ENCODE peak calls at places on chromosomes 2 and 18, in six cellular contexts. I is H7; Z is effector memory CD4-positive, alpha-beta T cell; E is brain microvascular endothelial cell; W is small intestine; M is tibial artery. F is an unnamed sample. For H3K27me3, the result is how much of the 10 kb centered on the place peaks cover.

GRCh38 chr2:12107849-12108420 is 361.5 kb downstream of the LPIN1 start:
- DNase-seq in E (peak), M (no peak), I (no peak), W (no peak), Z (no peak), F (no peak)

GRCh38 chr2:25639131-25639530 is 34.2 kb downstream of the DTNB start:
- DNase-seq in M (no peak), W (no peak), Z (no peak), I (no peak), E (peak), F (no peak)

GRCh38 chr2:195413422-195413821 is 243.6 kb upstream of the SLC39A10 start:
- DNase-seq in E (no peak), W (no peak), I (no peak), Z (no peak), M (no peak), F (no peak)

GRCh38 chr2:32931945-32932709 is 14.6 kb upstream of the LTBP1 start:
- DNase-seq in I (no peak), W (no peak), Z (no peak), E (no peak), M (no peak), F (no peak)

GRCh38 chr2:42775812-42776211 is 11.9 kb upstream of the OXER1 start:
- DNase-seq in E (no peak), I (no peak), Z (no peak), W (no peak), M (no peak), F (no peak)

GRCh38 chr2:126874961-126875360 is 23.7 kb upstream of the TEX51 start:
- DNase-seq in I (no peak), W (no peak), Z (no peak), E (no peak), M (peak), F (no peak)

GRCh38 chr2:234715671-234716250 is 218.9 kb upstream of the ARL4C start:
- DNase-seq in M (no peak), Z (no peak), E (no peak), W (no peak), I (no peak), F (no peak)

GRCh38 chr2:241811209-241811951 is 2.4 kb downstream of the NEU4 start:
- DNase-seq in W (no peak), M (peak), I (peak), Z (no peak), E (no peak), F (no peak)

GRCh38 chr18:44736664-44737063 is 56.0 kb downstream of the SETBP1 start:
- DNase-seq in E (no peak), I (no peak), W (no peak), Z (no peak), M (no peak), F (no peak)

GRCh38 chr2:128362889-128363228 is 44.2 kb upstream of the HS6ST1 start:
- DNase-seq in M (peak), Z (no peak), W (no peak), E (peak), I (peak), F (no peak)

GRCh38 chr18:69947361-69948106 is at the start of gene CD226:
- DNase-seq in W (peak), Z (no peak), I (no peak), E (no peak), M (no peak), F (no peak)

GRCh38 chr2:105237045-105237765 is 4.3 kb upstream of the GPR45 start:
- DNase-seq in E (no peak), M (no peak), W (no peak), I (no peak), Z (no peak), F (no peak)

GRCh38 chr2:205593891-205594290 is 88.4 kb upstream of the NRP2 start:
- DNase-seq in M (no peak), Z (no peak), E (no peak), I (no peak), W (no peak), F (no peak)

GRCh38 chr2:188414412-188414811 is 122.7 kb downstream of the GULP1 start:
- DNase-seq in E (peak), W (no peak), I (no peak), Z (no peak), M (no peak), F (no peak)

GRCh38 chr2:37870829-37871228 is 54.3 kb upstream of the RMDN2 start:
- DNase-seq in W (no peak), Z (no peak), E (no peak), I (no peak), M (no peak), F (no peak)

GRCh38 chr2:140023291-140023690 is 1243.1 kb upstream of the NXPH2 start:
- DNase-seq in I (no peak), W (no peak), Z (no peak), M (no peak), E (no peak), F (no peak)

GRCh38 chr2:235595420-235596010 is 101.7 kb downstream of the AGAP1 start:
- DNase-seq in W (peak), M (peak), I (peak), Z (peak), E (peak), F (peak)

GRCh38 chr2:223469270-223470057 is 132.7 kb downstream of the SCG2 start:
- DNase-seq in Z (no peak), I (no peak), M (peak), E (peak), W (no peak), F (peak)

GRCh38 chr2:120737802-120738516 is 2.3 kb downstream of the GLI2 start:
- DNase-seq in Z (no peak), W (peak), I (peak), E (no peak), M (peak), F (no peak)

GRCh38 chr18:76983613-76984051 is 149.0 kb downstream of the MBP start:
- DNase-seq in E (no peak), I (no peak), W (no peak), M (no peak), Z (no peak), F (no peak)

GRCh38 chr2:143426296-143426695 is 297.1 kb downstream of the ARHGAP15 start:
- DNase-seq in M (no peak), I (no peak), Z (no peak), W (no peak), E (peak), F (no peak)

GRCh38 chr2:190697421-190697820 is 48.5 kb downstream of the NAB1 start:
- DNase-seq in I (no peak), W (no peak), M (no peak), E (no peak), Z (no peak), F (no peak)

GRCh38 chr18:32042337-32042736 is 23.7 kb downstream of the RNF125 start:
- DNase-seq in Z (no peak), W (no peak), I (no peak), M (no peak), E (no peak), F (no peak)

GRCh38 chr2:149743842-149744468 is 156.4 kb upstream of the MMADHC start:
- DNase-seq in M (no peak), E (peak), W (no peak), Z (no peak), I (no peak), F (no peak)

GRCh38 chr2:33810046-33810835 is 211.1 kb upstream of the FAM98A start:
- DNase-seq in Z (no peak), M (no peak), I (no peak), E (peak), W (no peak), F (no peak)

GRCh38 chr2:200702646-200703118 is 109.0 kb upstream of the BZW1 start:
- DNase-seq in M (no peak), Z (peak), W (peak), E (no peak), I (no peak), F (no peak)

GRCh38 chr18:59308201-59309014 is 10.0 kb downstream of the CPLX4 start:
- DNase-seq in M (peak), Z (peak), E (peak), W (peak), I (peak), F (peak)

GRCh38 chr2:119155633-119156032 is 2.9 kb downstream of the C1QL2 start:
- DNase-seq in W (no peak), M (no peak), E (no peak), Z (no peak), I (peak), F (no peak)
- H3K27me3 ChIP-seq in W (under half), M (half or more), E (half or more), Z (under half), I (under half), F (under half)

GRCh38 chr18:37253424-37254255 is 312.0 kb downstream of the CELF4 start:
- DNase-seq in E (no peak), W (peak), I (peak), M (no peak), Z (no peak), F (peak)

GRCh38 chr18:37252342-37252741 is 313.3 kb downstream of the CELF4 start:
- DNase-seq in I (no peak), M (peak), E (no peak), Z (no peak), W (no peak), F (no peak)

GRCh38 chr18:37252854-37253396 is 312.7 kb downstream of the CELF4 start:
- DNase-seq in E (no peak), W (peak), I (peak), M (no peak), Z (no peak), F (no peak)

GRCh38 chr18:37254256-37254880 is 311.2 kb downstream of the CELF4 start:
- DNase-seq in M (no peak), W (peak), Z (no peak), I (peak), E (no peak), F (no peak)

DNA sequence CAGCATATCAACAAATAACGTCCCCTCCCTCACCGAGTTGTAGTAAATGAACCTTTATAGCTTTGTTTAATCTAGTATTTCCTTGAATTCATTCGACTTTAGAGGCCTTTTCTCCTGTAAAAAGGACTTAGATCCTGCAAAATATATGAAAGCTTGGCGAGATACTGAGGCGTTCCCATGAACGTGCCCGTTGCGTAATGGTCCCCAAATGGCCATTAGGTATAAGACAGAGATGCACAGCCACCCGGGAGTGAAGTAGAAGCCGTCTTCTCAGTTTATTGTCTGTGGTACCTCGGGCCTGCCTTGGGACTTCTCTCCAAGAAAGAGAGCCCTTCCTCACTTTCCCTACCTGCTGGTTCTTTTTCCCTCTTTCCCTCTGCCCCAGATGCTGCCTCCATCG is 310.6 kb downstream of the CELF4 start:
- DNase-seq in E (no peak), Z (no peak), W (no peak), M (no peak), I (no peak), F (no peak)
- H3K27me3 ChIP-seq in E (under half), Z (under half), W (under half), M (half or more), I (under half), F (under half)

DNA sequence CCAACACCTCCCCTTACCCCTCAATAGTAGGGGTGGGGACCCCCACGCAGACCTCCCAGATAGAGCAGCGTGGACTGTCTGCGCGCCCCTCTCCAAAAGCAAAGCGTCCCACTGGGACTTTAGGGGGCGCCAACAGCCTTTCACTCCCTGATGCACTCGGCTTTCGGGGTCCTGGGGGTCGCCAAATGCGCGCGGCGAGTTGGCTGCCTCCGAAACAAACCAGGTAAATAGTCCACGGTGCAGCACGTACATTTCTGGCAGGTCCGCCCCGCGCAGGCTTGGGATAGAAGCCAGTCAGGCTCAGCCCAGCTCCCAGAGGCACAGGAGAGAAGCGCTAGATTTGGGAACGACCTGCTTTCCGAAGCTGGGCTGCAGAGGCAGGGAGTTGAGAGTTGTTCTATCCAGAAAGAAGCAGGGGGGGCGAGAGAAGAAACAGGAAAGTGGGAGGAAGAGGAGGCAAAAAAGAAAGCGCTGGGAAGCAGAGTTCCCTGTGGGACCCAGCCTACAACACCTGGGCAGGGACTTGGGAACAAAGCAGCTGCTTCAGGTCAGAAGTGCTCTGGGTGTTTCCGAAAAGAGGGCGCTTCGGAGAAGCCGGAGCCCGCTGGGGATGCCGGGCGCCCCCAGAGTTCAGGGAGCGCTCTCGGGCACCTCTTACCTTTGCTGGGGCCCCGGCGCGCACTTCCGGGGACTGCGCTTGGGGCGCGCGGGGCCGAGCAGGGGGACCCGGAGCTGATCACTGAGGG is 544 bp downstream of the EVA1A start:
- DNase-seq in M (no peak), E (peak), Z (no peak), W (peak), I (peak), F (no peak)
- H3K27me3 ChIP-seq in M (under half), E (under half), Z (under half), W (under half), I (under half), F (half or more)

DNA sequence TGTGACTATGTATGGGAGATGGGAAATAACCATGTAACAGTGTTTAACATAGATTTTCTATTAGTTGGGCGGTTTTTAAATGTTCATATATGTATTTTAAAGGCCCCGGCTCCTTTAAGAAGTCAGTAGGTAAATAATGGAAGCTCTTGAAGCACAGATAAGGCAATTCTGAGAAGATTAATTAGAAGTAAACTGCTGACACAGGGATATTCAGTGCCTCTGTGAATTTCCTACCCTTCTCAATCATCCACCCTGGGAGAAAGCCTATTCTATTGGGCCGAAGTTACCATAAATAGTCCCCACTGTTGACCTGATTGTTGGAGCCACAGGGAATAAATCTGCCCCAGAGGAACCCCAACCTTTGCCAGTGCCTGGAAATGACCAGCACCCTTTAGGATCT is 56.8 kb upstream of the SIX3 start:
- DNase-seq in I (no peak), M (no peak), W (no peak), Z (no peak), E (no peak), F (no peak)
- H3K27me3 ChIP-seq in I (under half), M (under half), W (under half), Z (under half), E (under half), F (under half)

DNA sequence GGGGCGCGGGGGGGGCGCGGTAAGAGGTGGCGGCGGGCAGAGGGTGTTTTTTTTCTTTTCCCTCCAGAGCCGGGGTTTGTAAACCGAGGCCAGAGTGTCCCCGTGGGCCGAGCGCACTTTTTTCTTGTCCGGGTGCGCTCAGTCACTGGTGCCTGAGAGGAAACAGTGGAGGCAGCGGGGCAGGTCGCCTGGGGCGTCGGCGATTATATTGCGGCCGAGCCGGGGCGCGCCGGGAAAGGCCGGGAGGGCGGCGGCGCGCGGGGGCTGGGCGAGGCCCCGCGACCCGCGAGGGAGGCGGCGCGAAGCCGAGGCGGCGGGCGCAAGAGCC is 284 bp downstream of the HOXD8 start:
- DNase-seq in I (no peak), Z (no peak), M (no peak), W (no peak), E (no peak), F (no peak)
- H3K27me3 ChIP-seq in I (half or more), Z (half or more), M (half or more), W (under half), E (half or more), F (half or more)

GRCh38 chr2:218145124-218145523 is 19.3 kb downstream of the CXCR2 start:
- DNase-seq in Z (no peak), I (no peak), M (no peak), W (no peak), E (no peak), F (no peak)
- H3K27me3 ChIP-seq in Z (under half), I (under half), M (under half), W (under half), E (under half), F (under half)

GRCh38 chr2:88843651-88844050 is 152.2 kb downstream of the RPIA start:
- DNase-seq in E (no peak), Z (no peak), W (no peak), I (no peak), M (no peak), F (no peak)

GRCh38 chr2:88843061-88843460 is 151.6 kb downstream of the RPIA start:
- DNase-seq in M (no peak), Z (no peak), E (no peak), I (no peak), W (no peak), F (no peak)

GRCh38 chr2:88838165-88838635 is 146.7 kb downstream of the RPIA start:
- DNase-seq in Z (no peak), I (no peak), E (no peak), W (no peak), M (no peak), F (no peak)

GRCh38 chr2:88842656-88843055 is 151.2 kb downstream of the RPIA start:
- DNase-seq in E (no peak), M (no peak), I (no peak), Z (no peak), W (no peak), F (no peak)

GRCh38 chr2:88841224-88841929 is 149.9 kb downstream of the RPIA start:
- DNase-seq in I (no peak), Z (no peak), E (no peak), M (no peak), W (no peak), F (no peak)
- H3K27me3 ChIP-seq in I (under half), Z (under half), E (under half), M (under half), W (under half), F (half or more)

GRCh38 chr2:183630964-183631363 is 506.7 kb downstream of the NUP35 start:
- DNase-seq in Z (no peak), W (no peak), I (no peak), E (no peak), M (no peak), F (no peak)
- H3K27me3 ChIP-seq in Z (under half), W (under half), I (under half), E (under half), M (under half), F (under half)

DNA sequence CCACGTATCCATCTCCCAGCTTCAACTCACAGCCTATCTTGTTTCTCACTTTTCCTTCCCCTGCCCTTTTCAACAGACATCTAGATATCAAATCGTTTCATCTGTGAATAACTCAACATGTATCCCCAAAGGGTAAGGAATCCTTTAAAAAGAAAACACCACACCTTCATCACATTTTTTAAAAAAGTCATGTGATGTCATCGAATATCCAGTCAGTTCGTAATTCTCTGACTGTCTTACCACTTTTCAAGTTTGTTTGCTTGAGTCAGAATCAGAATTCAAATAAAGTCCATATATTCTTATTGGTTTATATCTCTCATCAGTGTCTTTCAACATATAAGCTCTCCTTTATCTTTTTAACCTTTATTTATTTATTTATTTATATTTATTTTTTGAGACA is 5.4 kb upstream of the LONRF2 start:
- DNase-seq in Z (no peak), M (no peak), E (no peak), W (no peak), I (no peak), F (no peak)
- H3K27me3 ChIP-seq in Z (under half), M (under half), E (under half), W (under half), I (under half), F (under half)